ENCODE peak calls at places on chromosomes 2 and 18, in eight cellular contexts. One of them, this sample, is unnamed.

GRCh38 chr2:9954136-9954535 is 2.6 kb downstream of the GRHL1 start:
- DNase-seq in uterus: no peak
- DNase-seq in prostate gland: no peak
- DNase-seq in epithelial cell of esophagus: no peak
- DNase-seq in cardiac muscle cell: no peak
- DNase-seq in fibroblast of pulmonary artery: no peak
- DNase-seq in choroid plexus epithelial cell: no peak
- DNase-seq in fibroblast of villous mesenchyme: peak
- DNase-seq in this sample: no peak

GRCh38 chr2:25697559-25698341 is 24.4 kb upstream of the DTNB start:
- DNase-seq in uterus: no peak
- DNase-seq in prostate gland: no peak
- DNase-seq in epithelial cell of esophagus: no peak
- DNase-seq in cardiac muscle cell: peak
- DNase-seq in fibroblast of pulmonary artery: peak
- DNase-seq in choroid plexus epithelial cell: peak
- DNase-seq in fibroblast of villous mesenchyme: no peak
- DNase-seq in this sample: no peak

GRCh38 chr2:179071810-179072355 is 21.9 kb upstream of the CCDC141 start:
- DNase-seq in uterus: no peak
- DNase-seq in prostate gland: no peak
- DNase-seq in epithelial cell of esophagus: no peak
- DNase-seq in cardiac muscle cell: no peak
- DNase-seq in fibroblast of pulmonary artery: no peak
- DNase-seq in choroid plexus epithelial cell: no peak
- DNase-seq in fibroblast of villous mesenchyme: no peak
- DNase-seq in this sample: no peak

GRCh38 chr2:174914894-174915760 is 90.1 kb downstream of the CHN1 start:
- DNase-seq in uterus: no peak
- DNase-seq in prostate gland: no peak
- DNase-seq in epithelial cell of esophagus: no peak
- DNase-seq in cardiac muscle cell: peak
- DNase-seq in fibroblast of pulmonary artery: peak
- DNase-seq in choroid plexus epithelial cell: peak
- DNase-seq in fibroblast of villous mesenchyme: peak
- DNase-seq in this sample: peak

GRCh38 chr18:59485382-59485781 is 126.3 kb upstream of the LMAN1 start:
- DNase-seq in uterus: no peak
- DNase-seq in prostate gland: no peak
- DNase-seq in epithelial cell of esophagus: no peak
- DNase-seq in cardiac muscle cell: no peak
- DNase-seq in fibroblast of pulmonary artery: no peak
- DNase-seq in choroid plexus epithelial cell: no peak
- DNase-seq in fibroblast of villous mesenchyme: no peak
- DNase-seq in this sample: no peak

GRCh38 chr18:10526211-10526949 is 553 bp downstream of the NAPG start:
- DNase-seq in uterus: peak
- DNase-seq in prostate gland: peak
- DNase-seq in epithelial cell of esophagus: peak
- DNase-seq in cardiac muscle cell: peak
- DNase-seq in fibroblast of pulmonary artery: peak
- DNase-seq in choroid plexus epithelial cell: peak
- DNase-seq in fibroblast of villous mesenchyme: peak
- DNase-seq in this sample: no peak

GRCh38 chr18:36758623-36759022 is 70.2 kb downstream of the TPGS2 start:
- DNase-seq in uterus: no peak
- DNase-seq in prostate gland: no peak
- DNase-seq in epithelial cell of esophagus: no peak
- DNase-seq in cardiac muscle cell: no peak
- DNase-seq in fibroblast of pulmonary artery: no peak
- DNase-seq in choroid plexus epithelial cell: no peak
- DNase-seq in fibroblast of villous mesenchyme: no peak
- DNase-seq in this sample: no peak

GRCh38 chr2:224930990-224931389 is 111.3 kb downstream of the DOCK10 start:
- DNase-seq in uterus: no peak
- DNase-seq in prostate gland: no peak
- DNase-seq in epithelial cell of esophagus: no peak
- DNase-seq in cardiac muscle cell: no peak
- DNase-seq in fibroblast of pulmonary artery: no peak
- DNase-seq in choroid plexus epithelial cell: no peak
- DNase-seq in fibroblast of villous mesenchyme: no peak
- DNase-seq in this sample: no peak

GRCh38 chr18:22900558-22901183 is 32.5 kb upstream of the RBBP8 start:
- DNase-seq in uterus: peak
- DNase-seq in prostate gland: no peak
- DNase-seq in epithelial cell of esophagus: no peak
- DNase-seq in cardiac muscle cell: peak
- DNase-seq in fibroblast of pulmonary artery: peak
- DNase-seq in choroid plexus epithelial cell: no peak
- DNase-seq in fibroblast of villous mesenchyme: no peak
- DNase-seq in this sample: no peak

GRCh38 chr2:174683392-174683759 is 80.9 kb downstream of the CHRNA1 start:
- DNase-seq in uterus: peak
- DNase-seq in prostate gland: no peak
- DNase-seq in epithelial cell of esophagus: peak
- DNase-seq in cardiac muscle cell: peak
- DNase-seq in fibroblast of pulmonary artery: peak
- DNase-seq in choroid plexus epithelial cell: peak
- DNase-seq in fibroblast of villous mesenchyme: peak
- DNase-seq in this sample: no peak

GRCh38 chr2:241267249-241268067 is 48.0 kb downstream of the HDLBP start:
- DNase-seq in uterus: no peak
- DNase-seq in prostate gland: no peak
- DNase-seq in epithelial cell of esophagus: no peak
- DNase-seq in cardiac muscle cell: no peak
- DNase-seq in fibroblast of pulmonary artery: no peak
- DNase-seq in choroid plexus epithelial cell: no peak
- DNase-seq in fibroblast of villous mesenchyme: no peak
- DNase-seq in this sample: no peak

GRCh38 chr2:164697688-164698290 is 76.5 kb upstream of the GRB14 start:
- DNase-seq in uterus: no peak
- DNase-seq in prostate gland: no peak
- DNase-seq in epithelial cell of esophagus: peak
- DNase-seq in cardiac muscle cell: peak
- DNase-seq in fibroblast of pulmonary artery: peak
- DNase-seq in choroid plexus epithelial cell: peak
- DNase-seq in fibroblast of villous mesenchyme: no peak
- DNase-seq in this sample: no peak

GRCh38 chr2:66443183-66443976 is 8.5 kb downstream of the MEIS1 start:
- DNase-seq in uterus: no peak
- DNase-seq in prostate gland: no peak
- DNase-seq in epithelial cell of esophagus: peak
- DNase-seq in cardiac muscle cell: no peak
- DNase-seq in fibroblast of pulmonary artery: no peak
- DNase-seq in choroid plexus epithelial cell: no peak
- DNase-seq in fibroblast of villous mesenchyme: no peak
- DNase-seq in this sample: no peak

GRCh38 chr2:47907097-47907781 is 941 bp upstream of the FBXO11 start:
- DNase-seq in uterus: peak
- DNase-seq in prostate gland: peak
- DNase-seq in epithelial cell of esophagus: peak
- DNase-seq in cardiac muscle cell: no peak
- DNase-seq in fibroblast of pulmonary artery: no peak
- DNase-seq in choroid plexus epithelial cell: no peak
- DNase-seq in fibroblast of villous mesenchyme: peak
- DNase-seq in this sample: no peak

GRCh38 chr2:141927536-141927935 is 203.3 kb downstream of the LRP1B start:
- DNase-seq in uterus: no peak
- DNase-seq in prostate gland: no peak
- DNase-seq in epithelial cell of esophagus: peak
- DNase-seq in cardiac muscle cell: no peak
- DNase-seq in fibroblast of pulmonary artery: no peak
- DNase-seq in choroid plexus epithelial cell: peak
- DNase-seq in fibroblast of villous mesenchyme: no peak
- DNase-seq in this sample: no peak

GRCh38 chr18:80109676-80110078 is 615 bp downstream of the ADNP2 start:
- DNase-seq in uterus: peak
- DNase-seq in prostate gland: peak
- DNase-seq in epithelial cell of esophagus: peak
- DNase-seq in cardiac muscle cell: peak
- DNase-seq in fibroblast of pulmonary artery: peak
- DNase-seq in choroid plexus epithelial cell: peak
- DNase-seq in fibroblast of villous mesenchyme: peak
- DNase-seq in this sample: no peak

GRCh38 chr2:36635194-36635593 is 37.2 kb upstream of the FEZ2 start:
- DNase-seq in uterus: no peak
- DNase-seq in prostate gland: no peak
- DNase-seq in epithelial cell of esophagus: no peak
- DNase-seq in cardiac muscle cell: no peak
- DNase-seq in fibroblast of pulmonary artery: no peak
- DNase-seq in choroid plexus epithelial cell: no peak
- DNase-seq in fibroblast of villous mesenchyme: no peak
- DNase-seq in this sample: no peak

DNA sequence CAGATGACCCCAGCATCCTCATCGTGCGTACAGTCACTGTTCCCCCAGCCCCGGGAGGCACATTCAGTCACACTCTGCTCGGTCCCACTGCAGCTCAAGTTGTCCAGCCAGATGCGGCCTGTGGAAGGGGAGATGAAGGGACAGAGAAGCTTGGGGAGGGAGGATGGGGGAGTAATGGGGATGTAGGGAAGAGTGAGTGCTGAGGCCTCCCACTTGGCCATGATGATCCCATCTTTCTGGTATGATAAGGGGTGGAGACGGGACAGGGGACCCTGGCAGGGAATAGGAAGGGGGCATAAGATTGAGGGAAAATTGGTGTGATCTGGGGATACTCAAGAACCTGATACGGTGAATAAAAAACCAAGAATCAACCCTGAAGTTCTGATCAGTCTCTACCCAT is 3.5 kb downstream of the LOXL3 start:
- DNase-seq in uterus: no peak
- DNase-seq in prostate gland: no peak
- DNase-seq in epithelial cell of esophagus: no peak
- DNase-seq in cardiac muscle cell: no peak
- DNase-seq in fibroblast of pulmonary artery: no peak
- DNase-seq in choroid plexus epithelial cell: no peak
- DNase-seq in fibroblast of villous mesenchyme: no peak
- DNase-seq in this sample: no peak
- H3K4me3 ChIP-seq in uterus: no peak
- H3K4me3 ChIP-seq in prostate gland: no peak
- H3K4me3 ChIP-seq in epithelial cell of esophagus: no peak
- H3K4me3 ChIP-seq in cardiac muscle cell: no peak
- H3K4me3 ChIP-seq in fibroblast of pulmonary artery: no peak
- H3K4me3 ChIP-seq in choroid plexus epithelial cell: no peak
- H3K4me3 ChIP-seq in fibroblast of villous mesenchyme: no peak
- H3K4me3 ChIP-seq in this sample: no peak

GRCh38 chr18:56252456-56252855 is 385.9 kb downstream of the TXNL1 start:
- DNase-seq in uterus: no peak
- DNase-seq in prostate gland: no peak
- DNase-seq in epithelial cell of esophagus: no peak
- DNase-seq in cardiac muscle cell: no peak
- DNase-seq in fibroblast of pulmonary artery: no peak
- DNase-seq in choroid plexus epithelial cell: no peak
- DNase-seq in fibroblast of villous mesenchyme: no peak
- DNase-seq in this sample: no peak
- TF ChIP-seq CTCF in uterus: no peak
- TF ChIP-seq CTCF in prostate gland: no peak
- TF ChIP-seq CTCF in epithelial cell of esophagus: no peak
- TF ChIP-seq CTCF in cardiac muscle cell: no peak
- TF ChIP-seq CTCF in fibroblast of pulmonary artery: no peak
- TF ChIP-seq CTCF in choroid plexus epithelial cell: no peak
- TF ChIP-seq CTCF in fibroblast of villous mesenchyme: no peak
- TF ChIP-seq CTCF in this sample: no peak

DNA sequence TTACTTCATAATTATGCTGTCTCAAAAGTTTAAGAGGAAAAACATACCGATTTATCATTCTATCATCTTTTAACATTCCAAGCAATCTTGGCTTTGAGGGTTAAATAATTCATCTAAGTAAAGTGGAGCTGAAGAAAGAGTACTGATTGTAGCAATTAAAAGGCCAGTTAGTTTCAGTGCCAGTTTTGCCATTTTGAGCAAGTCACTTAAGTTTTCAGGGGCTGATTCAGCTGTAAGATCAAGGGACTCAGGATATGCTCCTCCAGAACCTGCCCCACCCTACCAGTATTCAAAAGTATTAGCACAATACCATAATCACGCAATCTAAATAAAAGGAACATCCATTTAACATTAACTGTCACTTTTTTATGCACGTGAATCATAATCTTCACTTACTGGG is 1.9 kb downstream of the SS18 start:
- DNase-seq in uterus: no peak
- DNase-seq in prostate gland: no peak
- DNase-seq in epithelial cell of esophagus: peak
- DNase-seq in cardiac muscle cell: peak
- DNase-seq in fibroblast of pulmonary artery: no peak
- DNase-seq in choroid plexus epithelial cell: peak
- DNase-seq in fibroblast of villous mesenchyme: peak
- DNase-seq in this sample: no peak
- H3K4me3 ChIP-seq in uterus: peak
- H3K4me3 ChIP-seq in prostate gland: peak
- H3K4me3 ChIP-seq in epithelial cell of esophagus: peak
- H3K4me3 ChIP-seq in cardiac muscle cell: peak
- H3K4me3 ChIP-seq in fibroblast of pulmonary artery: peak
- H3K4me3 ChIP-seq in choroid plexus epithelial cell: peak
- H3K4me3 ChIP-seq in fibroblast of villous mesenchyme: peak
- H3K4me3 ChIP-seq in this sample: peak

DNA sequence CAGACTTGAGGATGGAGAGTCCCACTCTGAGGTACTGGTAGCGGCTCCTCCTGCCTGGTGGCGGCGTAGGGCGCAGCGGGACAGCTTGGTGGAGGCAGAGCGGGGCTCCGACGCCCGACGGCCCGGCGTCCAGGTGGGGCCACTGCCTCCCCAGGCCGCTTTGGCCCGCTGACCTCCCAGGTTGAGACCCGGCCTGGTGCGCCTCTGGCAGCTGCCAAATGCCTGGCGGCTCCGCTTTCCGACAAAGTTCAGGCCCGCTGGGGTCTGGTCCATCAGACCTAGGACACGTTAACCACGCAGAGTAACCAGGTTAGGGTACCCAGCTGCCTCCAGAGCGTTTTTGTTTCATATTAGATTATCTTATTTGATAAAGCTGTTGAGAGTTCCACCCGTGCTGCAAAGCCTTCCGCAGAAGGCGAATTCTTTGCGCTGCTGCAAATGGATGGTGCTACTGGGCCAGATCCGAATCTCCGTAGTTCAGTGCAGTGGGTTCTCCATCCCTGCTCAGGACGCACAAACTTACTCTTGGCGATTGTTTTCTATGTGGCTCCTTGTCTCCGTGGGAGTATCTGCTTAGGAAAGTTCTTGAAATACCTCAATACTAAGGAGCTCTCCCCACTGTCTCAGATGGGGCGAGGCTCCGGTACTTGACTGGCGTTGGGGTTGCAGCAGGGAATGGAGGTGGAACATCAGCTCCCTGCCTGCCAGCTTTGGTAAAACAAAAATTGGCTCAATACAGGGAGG is 405.9 kb downstream of the XIRP2 start:
- DNase-seq in uterus: no peak
- DNase-seq in prostate gland: no peak
- DNase-seq in epithelial cell of esophagus: peak
- DNase-seq in cardiac muscle cell: peak
- DNase-seq in fibroblast of pulmonary artery: peak
- DNase-seq in choroid plexus epithelial cell: peak
- DNase-seq in fibroblast of villous mesenchyme: peak
- DNase-seq in this sample: no peak
- TF ChIP-seq CTCF in uterus: no peak
- TF ChIP-seq CTCF in prostate gland: no peak
- TF ChIP-seq CTCF in epithelial cell of esophagus: no peak
- TF ChIP-seq CTCF in cardiac muscle cell: no peak
- TF ChIP-seq CTCF in fibroblast of pulmonary artery: no peak
- TF ChIP-seq CTCF in choroid plexus epithelial cell: no peak
- TF ChIP-seq CTCF in fibroblast of villous mesenchyme: no peak
- TF ChIP-seq CTCF in this sample: no peak

GRCh38 chr2:43074052-43074451 is 152.4 kb downstream of the ZFP36L2 start:
- DNase-seq in uterus: no peak
- DNase-seq in prostate gland: no peak
- DNase-seq in epithelial cell of esophagus: peak
- DNase-seq in cardiac muscle cell: no peak
- DNase-seq in fibroblast of pulmonary artery: no peak
- DNase-seq in choroid plexus epithelial cell: no peak
- DNase-seq in fibroblast of villous mesenchyme: no peak
- DNase-seq in this sample: no peak
- H3K4me3 ChIP-seq in uterus: no peak
- H3K4me3 ChIP-seq in prostate gland: no peak
- H3K4me3 ChIP-seq in epithelial cell of esophagus: peak
- H3K4me3 ChIP-seq in cardiac muscle cell: no peak
- H3K4me3 ChIP-seq in fibroblast of pulmonary artery: no peak
- H3K4me3 ChIP-seq in choroid plexus epithelial cell: no peak
- H3K4me3 ChIP-seq in fibroblast of villous mesenchyme: no peak
- H3K4me3 ChIP-seq in this sample: no peak

This sample was measured in LNCaP clone FGC.